ENCODE peak calls at places on chromosome 1, in four cellular contexts. N, W, R and V are unnamed samples.

GRCh38 chr1:202622388-202622787 is 87.9 kb downstream of the SYT2 start:
- DNase-seq in N (no peak), W (no peak), R (no peak), V (no peak)

GRCh38 chr1:154170547-154171221 is 15.8 kb upstream of the NUP210L start:
- DNase-seq in N (no peak), W (no peak), R (no peak), V (no peak)

GRCh38 chr1:87367549-87367948 is 38.9 kb downstream of the LMO4 start:
- DNase-seq in N (no peak), W (no peak), R (no peak), V (no peak)

GRCh38 chr1:110746644-110747259 is 72.0 kb upstream of the KCNA3 start:
- DNase-seq in N (no peak), W (peak), R (peak), V (no peak)

GRCh38 chr1:206664740-206665139 is 20.0 kb upstream of the MAPKAPK2 start:
- DNase-seq in N (no peak), W (no peak), R (no peak), V (no peak)

GRCh38 chr1:25624604-25625003 is 8.0 kb downstream of the MAN1C1 start:
- DNase-seq in N (no peak), W (no peak), R (no peak), V (no peak)

GRCh38 chr1:166947398-166948043 is 27.8 kb downstream of the ILDR2 start:
- DNase-seq in N (no peak), W (peak), R (peak), V (no peak)

GRCh38 chr1:210222288-210223006 is 10.1 kb upstream of the SERTAD4 start:
- DNase-seq in N (no peak), W (no peak), R (no peak), V (peak)

GRCh38 chr1:9593492-9594465 is 5.1 kb downstream of the TMEM201 start:
- DNase-seq in N (no peak), W (no peak), R (peak), V (peak)

GRCh38 chr1:178961331-178961730 is 64.4 kb upstream of the FAM20B start:
- DNase-seq in N (no peak), W (no peak), R (no peak), V (no peak)

GRCh38 chr1:83545450-83545849 is 453.5 kb downstream of the TTLL7 start:
- DNase-seq in N (no peak), W (no peak), R (no peak), V (no peak)

GRCh38 chr1:112026018-112026417 is 36.5 kb upstream of the KCND3 start:
- DNase-seq in N (no peak), W (no peak), R (no peak), V (no peak)

GRCh38 chr1:112544011-112544688 is 35.4 kb downstream of the WNT2B start:
- DNase-seq in N (peak), W (no peak), R (peak), V (no peak)

GRCh38 chr1:27152829-27153548 is 1.9 kb downstream of the SLC9A1 start:
- DNase-seq in N (no peak), W (no peak), R (no peak), V (no peak)

GRCh38 chr1:234579967-234580366 is 30.0 kb downstream of the IRF2BP2 start:
- DNase-seq in N (peak), W (no peak), R (peak), V (no peak)

GRCh38 chr1:14103878-14104430 is 404.0 kb downstream of the PRDM2 start:
- DNase-seq in N (no peak), W (no peak), R (no peak), V (no peak)

GRCh38 chr1:45326627-45327591 is at the start of gene HPDL:
- DNase-seq in N (peak), W (peak), R (no peak), V (peak)

GRCh38 chr1:229396607-229397189 is 37.2 kb downstream of the ACTA1 start:
- DNase-seq in N (no peak), W (no peak), R (no peak), V (no peak)

GRCh38 chr1:90761781-90762589 is 44.9 kb upstream of the BARHL2 start:
- DNase-seq in N (no peak), W (no peak), R (no peak), V (no peak)

GRCh38 chr1:207459008-207459407 is 4.9 kb downstream of the CR2 start:
- DNase-seq in N (no peak), W (no peak), R (no peak), V (no peak)

GRCh38 chr1:158717344-158717743 is 3.2 kb downstream of the OR6K3 start:
- DNase-seq in N (no peak), W (no peak), R (no peak), V (no peak)

GRCh38 chr1:7385471-7386225 is 385.4 kb upstream of the VAMP3 start:
- DNase-seq in N (no peak), W (no peak), R (no peak), V (no peak)

GRCh38 chr1:30896905-30897304 is 11.7 kb downstream of the SDC3 start:
- DNase-seq in N (no peak), W (no peak), R (no peak), V (no peak)

GRCh38 chr1:234961468-234962339 is 166.9 kb downstream of the TOMM20 start:
- DNase-seq in N (no peak), W (no peak), R (no peak), V (no peak)

GRCh38 chr1:40711465-40712404 is 20.2 kb downstream of the NFYC start:
- DNase-seq in N (no peak), W (no peak), R (peak), V (no peak)

GRCh38 chr1:186708578-186709203 is 28.5 kb upstream of the PTGS2 start:
- DNase-seq in N (no peak), W (no peak), R (no peak), V (no peak)

GRCh38 chr1:180269848-180270766 is 40.0 kb downstream of the LHX4 start:
- DNase-seq in N (no peak), W (no peak), R (no peak), V (no peak)

GRCh38 chr1:183022202-183023145 is 746 bp upstream of the LAMC1 start:
- DNase-seq in N (peak), W (peak), R (peak), V (peak)

GRCh38 chr1:92219028-92219427 is 1.3 kb downstream of the C1orf146 start:
- DNase-seq in N (no peak), W (no peak), R (no peak), V (no peak)

GRCh38 chr1:218526198-218526580 is 181.1 kb downstream of the TGFB2 start:
- DNase-seq in N (no peak), W (no peak), R (no peak), V (no peak)

GRCh38 chr1:169604781-169605560 is 18.7 kb upstream of the F5 start:
- DNase-seq in N (no peak), W (no peak), R (no peak), V (no peak)

GRCh38 chr1:156664949-156665411 is 12.2 kb downstream of the NES start:
- DNase-seq in N (no peak), W (no peak), R (peak), V (peak)

GRCh38 chr1:119220980-119221379 is 80.5 kb upstream of the WARS2 start:
- DNase-seq in N (no peak), W (no peak), R (no peak), V (no peak)

GRCh38 chr1:174222166-174222949 is 63.0 kb downstream of the RABGAP1L start:
- DNase-seq in N (no peak), W (no peak), R (no peak), V (no peak)

GRCh38 chr1:174224641-174225040 is 65.3 kb downstream of the RABGAP1L start:
- DNase-seq in N (no peak), W (no peak), R (no peak), V (no peak)

GRCh38 chr1:174218983-174219382 is 59.7 kb downstream of the RABGAP1L start:
- DNase-seq in N (no peak), W (no peak), R (no peak), V (no peak)

GRCh38 chr1:174219606-174220370 is 60.5 kb downstream of the RABGAP1L start:
- DNase-seq in N (no peak), W (no peak), R (no peak), V (no peak)

GRCh38 chr1:174221681-174222080 is 62.4 kb downstream of the RABGAP1L start:
- DNase-seq in N (no peak), W (no peak), R (no peak), V (no peak)
- TF ChIP-seq EP300 in N (no peak), W (no peak), R (no peak), V (no peak)

DNA sequence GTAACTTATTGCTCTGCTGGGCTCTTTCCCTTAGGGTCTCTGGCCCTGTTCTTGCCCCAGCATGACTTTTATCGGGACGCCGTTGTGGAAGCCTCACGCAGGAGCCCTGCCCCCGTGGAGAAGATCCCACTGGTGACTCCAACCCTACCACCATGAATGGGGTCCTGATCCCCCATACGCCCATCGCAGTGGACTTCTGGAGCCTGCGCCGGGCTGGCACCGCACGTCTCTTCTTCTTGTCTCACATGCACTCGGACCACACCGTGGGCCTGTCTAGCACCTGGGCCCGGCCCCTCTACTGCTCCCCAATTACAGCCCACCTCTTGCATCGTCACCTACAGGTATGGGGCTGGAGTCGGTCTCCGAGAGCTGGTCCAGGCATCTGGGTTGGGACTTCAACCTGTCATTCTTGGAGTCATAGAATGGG is 322 bp downstream of the DCLRE1B start:
- DNase-seq in N (no peak), W (no peak), R (peak), V (peak)
- H3K27ac ChIP-seq in N (peak), W (peak), R (peak), V (peak)

DNA sequence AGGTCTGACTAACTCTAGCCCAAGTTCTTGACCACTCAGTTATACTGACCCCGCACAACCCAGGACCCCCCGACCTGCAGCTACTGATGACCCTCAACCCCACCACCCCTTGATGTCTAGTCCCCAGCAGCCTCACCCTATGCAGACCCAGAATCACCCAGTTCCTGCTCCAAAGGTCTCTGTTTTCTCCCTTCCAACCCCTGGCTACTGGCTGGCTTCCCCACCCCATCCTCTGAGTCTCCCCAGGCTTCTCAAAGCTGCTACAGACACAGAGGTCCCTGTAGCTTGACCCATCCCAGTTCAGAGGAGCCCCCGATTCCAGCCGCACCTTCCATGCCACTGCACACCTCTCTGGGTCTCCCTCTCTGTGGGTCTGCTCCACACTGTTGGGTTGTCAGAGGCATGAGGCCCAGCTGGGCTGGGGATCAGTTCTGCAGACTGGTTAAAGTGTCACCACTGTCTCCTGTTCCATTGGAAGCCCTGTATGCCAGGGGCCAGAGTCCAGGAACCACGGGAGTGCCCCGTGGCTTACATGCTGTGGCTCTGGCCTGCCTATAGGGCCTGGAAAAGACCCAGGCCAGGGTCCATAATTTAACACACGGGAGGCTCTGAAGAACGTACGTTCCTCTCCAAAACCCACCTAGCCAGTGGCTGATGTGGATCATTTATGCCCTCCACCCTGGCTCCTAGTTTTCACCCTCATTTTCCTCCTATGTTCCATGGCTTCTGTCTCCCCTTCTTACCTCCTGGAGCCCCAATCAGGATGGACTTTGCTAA is 497 bp downstream of the PKLR start:
- DNase-seq in N (no peak), W (no peak), R (no peak), V (no peak)
- TF ChIP-seq EP300 in N (no peak), W (no peak), R (no peak), V (no peak)

GRCh38 chr1:42736152-42736551 is 3.9 kb downstream of the CLDN19 start:
- DNase-seq in N (peak), W (no peak), R (peak), V (no peak)

GRCh38 chr1:42737986-42738677 is 1.9 kb downstream of the CLDN19 start:
- DNase-seq in N (no peak), W (no peak), R (no peak), V (peak)

GRCh38 chr1:42736571-42737200 is 3.4 kb downstream of the CLDN19 start:
- DNase-seq in N (no peak), W (no peak), R (no peak), V (no peak)

GRCh38 chr1:42738678-42739226 is 1.3 kb downstream of the CLDN19 start:
- DNase-seq in N (no peak), W (no peak), R (no peak), V (no peak)

DNA sequence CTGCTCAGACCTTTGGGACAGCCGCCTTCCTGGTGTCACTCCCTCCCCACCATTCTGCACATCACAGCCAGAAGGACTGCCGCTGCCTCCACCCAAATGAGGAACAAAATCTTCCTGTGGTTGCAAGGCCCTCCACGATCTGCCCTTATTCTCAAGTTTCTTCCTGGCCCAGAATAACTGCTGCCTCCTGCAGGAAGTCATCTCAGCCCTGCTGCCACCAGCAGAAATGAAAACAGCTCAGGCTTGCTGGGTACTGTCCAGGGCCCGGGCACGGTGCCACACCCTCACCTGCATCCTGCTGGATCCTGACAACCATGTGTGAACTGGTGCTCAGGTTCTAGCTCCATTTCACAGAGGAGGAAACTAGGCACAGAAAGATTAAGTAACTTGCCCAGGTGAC is 2.8 kb downstream of the CLDN19 start:
- DNase-seq in N (no peak), W (no peak), R (no peak), V (no peak)
- H3K27ac ChIP-seq in N (no peak), W (no peak), R (no peak), V (no peak)